ENCODE peak calls at places on chromosomes 11 and 22, in nine cellular contexts. One of them, this sample, is unnamed.

GRCh38 chr11:94049351-94049750 is 28.2 kb downstream of the HEPHL1 start:
- DNase-seq in neural progenitor cell: no peak
- DNase-seq in A549: no peak
- DNase-seq in astrocyte of the cerebellum: no peak
- DNase-seq in fibroblast of mammary gland: no peak
- DNase-seq in IMR-90: no peak
- DNase-seq in fibroblast of the aortic adventitia: no peak
- DNase-seq in heart right ventricle: no peak
- DNase-seq in epithelial cell of esophagus: peak
- DNase-seq in this sample: no peak

GRCh38 chr11:130209128-130209932 is 49.7 kb downstream of the ST14 start:
- DNase-seq in astrocyte of the cerebellum: no peak
- DNase-seq in fibroblast of mammary gland: no peak
- DNase-seq in epithelial cell of esophagus: peak
- DNase-seq in fibroblast of the aortic adventitia: no peak
- DNase-seq in heart right ventricle: no peak
- DNase-seq in IMR-90: no peak
- DNase-seq in A549: no peak
- DNase-seq in neural progenitor cell: no peak
- DNase-seq in this sample: no peak

GRCh38 chr22:44526431-44527115 is 28.5 kb upstream of the RTL6 start:
- DNase-seq in fibroblast of mammary gland: no peak
- DNase-seq in A549: no peak
- DNase-seq in neural progenitor cell: no peak
- DNase-seq in epithelial cell of esophagus: no peak
- DNase-seq in astrocyte of the cerebellum: no peak
- DNase-seq in heart right ventricle: no peak
- DNase-seq in fibroblast of the aortic adventitia: no peak
- DNase-seq in IMR-90: no peak
- DNase-seq in this sample: no peak

GRCh38 chr22:37848587-37849088 is 581 bp upstream of the EIF3L start:
- DNase-seq in fibroblast of the aortic adventitia: peak
- DNase-seq in heart right ventricle: no peak
- DNase-seq in neural progenitor cell: peak
- DNase-seq in astrocyte of the cerebellum: no peak
- DNase-seq in A549: peak
- DNase-seq in epithelial cell of esophagus: peak
- DNase-seq in IMR-90: peak
- DNase-seq in fibroblast of mammary gland: peak
- DNase-seq in this sample: no peak

GRCh38 chr11:10413268-10413667 is 41.8 kb upstream of the AMPD3 start:
- DNase-seq in fibroblast of mammary gland: no peak
- DNase-seq in epithelial cell of esophagus: peak
- DNase-seq in astrocyte of the cerebellum: no peak
- DNase-seq in neural progenitor cell: no peak
- DNase-seq in fibroblast of the aortic adventitia: no peak
- DNase-seq in A549: peak
- DNase-seq in heart right ventricle: no peak
- DNase-seq in IMR-90: peak
- DNase-seq in this sample: no peak

GRCh38 chr22:41818011-41818410 is 14.9 kb upstream of the SREBF2 start:
- DNase-seq in fibroblast of mammary gland: no peak
- DNase-seq in heart right ventricle: no peak
- DNase-seq in fibroblast of the aortic adventitia: no peak
- DNase-seq in astrocyte of the cerebellum: no peak
- DNase-seq in epithelial cell of esophagus: no peak
- DNase-seq in A549: no peak
- DNase-seq in IMR-90: no peak
- DNase-seq in neural progenitor cell: no peak
- DNase-seq in this sample: no peak

GRCh38 chr22:39236321-39237275 is 8.2 kb downstream of the PDGFB start:
- DNase-seq in fibroblast of the aortic adventitia: no peak
- DNase-seq in astrocyte of the cerebellum: no peak
- DNase-seq in IMR-90: no peak
- DNase-seq in neural progenitor cell: no peak
- DNase-seq in heart right ventricle: peak
- DNase-seq in fibroblast of mammary gland: no peak
- DNase-seq in epithelial cell of esophagus: no peak
- DNase-seq in A549: no peak
- DNase-seq in this sample: no peak

GRCh38 chr11:66523611-66524010 is 13.2 kb downstream of the BBS1 start:
- DNase-seq in neural progenitor cell: no peak
- DNase-seq in fibroblast of mammary gland: no peak
- DNase-seq in heart right ventricle: peak
- DNase-seq in astrocyte of the cerebellum: no peak
- DNase-seq in fibroblast of the aortic adventitia: no peak
- DNase-seq in A549: no peak
- DNase-seq in IMR-90: no peak
- DNase-seq in epithelial cell of esophagus: no peak
- DNase-seq in this sample: no peak

GRCh38 chr22:34814260-34814659 is 251.7 kb upstream of the ISX start:
- DNase-seq in neural progenitor cell: no peak
- DNase-seq in heart right ventricle: no peak
- DNase-seq in fibroblast of the aortic adventitia: no peak
- DNase-seq in A549: no peak
- DNase-seq in epithelial cell of esophagus: no peak
- DNase-seq in IMR-90: no peak
- DNase-seq in fibroblast of mammary gland: no peak
- DNase-seq in astrocyte of the cerebellum: no peak
- DNase-seq in this sample: no peak

DNA sequence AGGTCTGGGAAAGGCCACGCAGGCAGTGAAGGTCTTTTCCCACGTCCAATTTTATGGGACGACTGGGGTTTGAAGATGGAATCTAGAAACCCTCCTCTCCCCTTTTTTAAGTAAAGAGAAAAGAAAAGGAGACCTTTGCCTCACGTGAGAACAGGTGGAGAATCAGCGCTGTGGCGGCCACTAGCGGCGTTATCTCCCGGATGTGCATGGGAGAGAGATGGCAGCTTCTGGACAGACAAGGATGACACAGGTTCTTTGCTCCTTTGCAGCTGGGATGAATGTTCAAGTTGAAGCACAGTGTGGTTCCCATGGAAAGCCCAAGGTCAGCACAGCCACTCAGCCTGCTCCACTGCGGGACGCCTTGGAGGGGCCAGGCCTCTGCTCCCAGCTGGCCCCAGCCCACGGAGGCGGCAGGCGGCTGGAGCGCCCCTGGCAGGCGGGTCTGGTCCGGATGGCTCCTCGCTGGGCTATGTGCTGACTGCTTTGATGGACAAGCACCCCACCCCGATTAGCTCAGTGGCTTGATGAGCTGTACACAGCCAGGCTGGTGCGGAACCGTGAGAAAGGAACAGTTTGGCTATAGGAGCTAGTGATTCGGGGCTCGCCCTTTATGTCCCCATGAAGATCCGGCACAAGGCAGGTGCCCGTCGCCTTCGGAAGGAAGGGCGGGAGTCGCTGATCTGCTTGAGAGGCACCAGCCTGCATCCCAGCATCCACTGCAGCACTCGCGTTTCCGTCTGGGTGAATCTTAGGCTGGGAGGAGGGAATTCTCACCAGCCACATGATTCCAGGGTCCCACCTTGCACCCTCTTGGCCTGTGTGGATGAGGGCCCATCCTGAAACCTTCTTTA is 14.5 kb upstream of the BID start:
- DNase-seq in astrocyte of the cerebellum: no peak
- DNase-seq in neural progenitor cell: no peak
- DNase-seq in IMR-90: no peak
- DNase-seq in epithelial cell of esophagus: no peak
- DNase-seq in fibroblast of mammary gland: no peak
- DNase-seq in heart right ventricle: no peak
- DNase-seq in fibroblast of the aortic adventitia: no peak
- DNase-seq in A549: no peak
- DNase-seq in this sample: no peak
- TF ChIP-seq CTCF in astrocyte of the cerebellum: no peak
- TF ChIP-seq CTCF in neural progenitor cell: peak
- TF ChIP-seq CTCF in IMR-90: no peak
- TF ChIP-seq CTCF in epithelial cell of esophagus: no peak
- TF ChIP-seq CTCF in fibroblast of mammary gland: no peak
- TF ChIP-seq CTCF in heart right ventricle: no peak
- TF ChIP-seq CTCF in fibroblast of the aortic adventitia: no peak
- TF ChIP-seq CTCF in A549: peak
- TF ChIP-seq CTCF in this sample: no peak

GRCh38 chr22:23079240-23079768 is 9.0 kb downstream of the GNAZ start:
- DNase-seq in epithelial cell of esophagus: no peak
- DNase-seq in A549: no peak
- DNase-seq in neural progenitor cell: no peak
- DNase-seq in IMR-90: no peak
- DNase-seq in fibroblast of mammary gland: no peak
- DNase-seq in fibroblast of the aortic adventitia: no peak
- DNase-seq in heart right ventricle: no peak
- DNase-seq in astrocyte of the cerebellum: no peak
- DNase-seq in this sample: no peak

GRCh38 chr22:23078462-23078787 is 8.1 kb downstream of the GNAZ start:
- DNase-seq in IMR-90: no peak
- DNase-seq in neural progenitor cell: no peak
- DNase-seq in fibroblast of the aortic adventitia: no peak
- DNase-seq in fibroblast of mammary gland: no peak
- DNase-seq in heart right ventricle: no peak
- DNase-seq in epithelial cell of esophagus: no peak
- DNase-seq in astrocyte of the cerebellum: no peak
- DNase-seq in A549: no peak
- DNase-seq in this sample: no peak

GRCh38 chr22:23076896-23077572 is 6.7 kb downstream of the GNAZ start:
- DNase-seq in epithelial cell of esophagus: no peak
- DNase-seq in heart right ventricle: no peak
- DNase-seq in fibroblast of the aortic adventitia: no peak
- DNase-seq in IMR-90: no peak
- DNase-seq in A549: no peak
- DNase-seq in neural progenitor cell: no peak
- DNase-seq in fibroblast of mammary gland: no peak
- DNase-seq in astrocyte of the cerebellum: no peak
- DNase-seq in this sample: no peak

GRCh38 chr22:23079814-23080521 is 9.6 kb downstream of the GNAZ start:
- DNase-seq in astrocyte of the cerebellum: no peak
- DNase-seq in IMR-90: no peak
- DNase-seq in epithelial cell of esophagus: no peak
- DNase-seq in heart right ventricle: no peak
- DNase-seq in fibroblast of mammary gland: no peak
- DNase-seq in fibroblast of the aortic adventitia: no peak
- DNase-seq in neural progenitor cell: no peak
- DNase-seq in A549: no peak
- DNase-seq in this sample: no peak

DNA sequence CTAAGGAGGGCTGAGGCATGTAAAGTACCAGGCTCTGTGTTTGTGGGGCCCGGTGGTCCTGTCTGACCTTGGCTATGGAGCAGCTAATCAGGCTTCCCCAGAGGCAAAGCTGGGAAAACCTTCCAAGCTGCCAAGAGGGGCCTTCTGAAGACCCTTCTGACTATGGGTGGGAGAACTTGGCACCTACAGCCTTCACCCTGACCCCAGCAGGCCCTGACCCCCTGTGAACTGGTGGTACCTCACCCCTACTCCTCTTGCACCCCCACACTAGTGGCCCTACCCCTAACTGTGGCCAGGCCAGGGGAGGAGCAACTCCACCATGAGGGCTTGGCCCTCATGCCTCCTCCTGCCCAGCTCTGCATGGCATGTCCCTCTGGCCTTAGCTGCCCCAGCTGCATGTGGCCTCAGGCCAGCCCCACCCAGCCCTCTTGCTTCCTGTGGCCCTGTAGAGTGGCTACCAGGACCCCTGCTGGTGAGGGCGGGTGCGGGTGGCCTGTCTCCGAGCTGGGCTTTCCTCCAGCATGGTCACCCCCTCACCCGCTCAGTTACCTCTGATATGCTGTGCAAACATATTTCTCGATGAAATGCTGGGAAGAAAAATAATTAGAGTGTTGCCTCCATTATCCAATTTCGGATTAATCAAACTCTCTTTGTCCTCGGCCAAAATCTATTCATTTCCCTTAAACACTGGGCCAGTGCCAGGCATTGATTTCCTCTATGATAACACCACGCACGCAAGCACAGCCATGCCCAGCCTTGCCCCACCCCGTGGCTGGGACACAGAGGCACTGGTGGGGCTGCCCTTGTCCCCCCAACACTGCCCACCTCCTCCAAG is 7.5 kb downstream of the GNAZ start:
- DNase-seq in heart right ventricle: no peak
- DNase-seq in IMR-90: no peak
- DNase-seq in fibroblast of the aortic adventitia: no peak
- DNase-seq in A549: no peak
- DNase-seq in epithelial cell of esophagus: no peak
- DNase-seq in fibroblast of mammary gland: no peak
- DNase-seq in astrocyte of the cerebellum: no peak
- DNase-seq in neural progenitor cell: no peak
- DNase-seq in this sample: no peak
- TF ChIP-seq CTCF in heart right ventricle: no peak
- TF ChIP-seq CTCF in IMR-90: no peak
- TF ChIP-seq CTCF in fibroblast of the aortic adventitia: no peak
- TF ChIP-seq CTCF in A549: no peak
- TF ChIP-seq CTCF in epithelial cell of esophagus: no peak
- TF ChIP-seq CTCF in fibroblast of mammary gland: no peak
- TF ChIP-seq CTCF in astrocyte of the cerebellum: no peak
- TF ChIP-seq CTCF in neural progenitor cell: no peak
- TF ChIP-seq CTCF in this sample: no peak

DNA sequence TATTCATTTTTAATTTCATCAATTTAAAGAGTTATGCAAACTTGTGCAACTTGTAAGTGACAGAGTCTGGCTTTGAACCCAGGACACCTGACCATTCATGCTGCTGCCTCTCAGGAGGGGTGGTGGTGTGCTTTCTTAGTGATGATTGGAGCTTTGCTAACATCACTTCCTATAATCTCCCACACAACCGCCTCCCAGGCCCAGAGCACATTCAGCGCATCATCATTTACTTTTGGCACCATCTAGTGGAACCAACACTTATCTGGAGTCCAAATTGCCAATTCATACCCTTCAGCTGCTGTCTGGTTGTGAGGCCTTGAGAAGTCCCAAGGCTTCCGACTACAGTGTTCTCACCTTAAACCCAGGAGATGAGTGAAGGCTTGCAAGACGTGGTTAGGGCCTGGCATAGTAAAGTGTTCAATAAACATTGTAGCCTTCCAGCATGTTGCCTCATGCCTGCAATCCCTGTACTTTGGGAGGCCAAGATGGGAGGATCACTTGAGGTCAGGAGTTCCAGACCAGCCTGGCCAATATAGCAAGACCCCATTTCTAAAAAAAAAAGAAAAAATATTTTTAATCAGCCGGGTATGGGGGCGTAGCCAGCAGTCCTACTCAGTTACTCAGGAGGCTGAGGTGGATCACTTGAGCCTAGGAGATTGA is 1.1 kb upstream of the TTLL1 start:
- DNase-seq in IMR-90: peak
- DNase-seq in heart right ventricle: no peak
- DNase-seq in astrocyte of the cerebellum: peak
- DNase-seq in neural progenitor cell: peak
- DNase-seq in fibroblast of the aortic adventitia: peak
- DNase-seq in fibroblast of mammary gland: peak
- DNase-seq in epithelial cell of esophagus: peak
- DNase-seq in A549: peak
- DNase-seq in this sample: no peak
- TF ChIP-seq CTCF in IMR-90: peak
- TF ChIP-seq CTCF in heart right ventricle: peak
- TF ChIP-seq CTCF in astrocyte of the cerebellum: peak
- TF ChIP-seq CTCF in neural progenitor cell: peak
- TF ChIP-seq CTCF in fibroblast of the aortic adventitia: peak
- TF ChIP-seq CTCF in fibroblast of mammary gland: peak
- TF ChIP-seq CTCF in epithelial cell of esophagus: peak
- TF ChIP-seq CTCF in A549: peak
- TF ChIP-seq CTCF in this sample: no peak

GRCh38 chr11:5611627-5612026 is 13.2 kb upstream of the TRIM34 start:
- DNase-seq in fibroblast of the aortic adventitia: no peak
- DNase-seq in heart right ventricle: no peak
- DNase-seq in epithelial cell of esophagus: no peak
- DNase-seq in A549: peak
- DNase-seq in IMR-90: no peak
- DNase-seq in astrocyte of the cerebellum: no peak
- DNase-seq in neural progenitor cell: peak
- DNase-seq in fibroblast of mammary gland: no peak
- DNase-seq in this sample: no peak
- TF ChIP-seq CTCF in fibroblast of the aortic adventitia: no peak
- TF ChIP-seq CTCF in heart right ventricle: no peak
- TF ChIP-seq CTCF in epithelial cell of esophagus: no peak
- TF ChIP-seq CTCF in A549: peak
- TF ChIP-seq CTCF in IMR-90: no peak
- TF ChIP-seq CTCF in astrocyte of the cerebellum: no peak
- TF ChIP-seq CTCF in neural progenitor cell: peak
- TF ChIP-seq CTCF in fibroblast of mammary gland: no peak
- TF ChIP-seq CTCF in this sample: no peak

This sample was measured in nephron progenitor cell.